ENCODE peak calls at places on chromosomes 1 and 21, in six cellular contexts. One of them, this sample, is unnamed.

GRCh38 chr1:213281610-213282316 is 230.7 kb downstream of the RPS6KC1 start:
- DNase-seq in omental fat pad: no peak
- DNase-seq in Calu3: no peak
- DNase-seq in kidney epithelial cell: no peak
- DNase-seq in astrocyte of the cerebellum: no peak
- DNase-seq in GM10248: no peak
- DNase-seq in this sample: no peak

GRCh38 chr1:28031173-28031572 is 57.2 kb downstream of the EYA3 start:
- DNase-seq in omental fat pad: no peak
- DNase-seq in Calu3: no peak
- DNase-seq in kidney epithelial cell: no peak
- DNase-seq in astrocyte of the cerebellum: no peak
- DNase-seq in GM10248: no peak
- DNase-seq in this sample: no peak

GRCh38 chr21:45557611-45558043 is 15.4 kb upstream of the SLC19A1 start:
- DNase-seq in omental fat pad: no peak
- DNase-seq in Calu3: no peak
- DNase-seq in kidney epithelial cell: no peak
- DNase-seq in astrocyte of the cerebellum: no peak
- DNase-seq in GM10248: no peak
- DNase-seq in this sample: no peak

GRCh38 chr1:92277105-92277504 is 21.7 kb downstream of the GLMN start:
- DNase-seq in omental fat pad: no peak
- DNase-seq in Calu3: no peak
- DNase-seq in kidney epithelial cell: no peak
- DNase-seq in astrocyte of the cerebellum: no peak
- DNase-seq in GM10248: no peak
- DNase-seq in this sample: no peak

GRCh38 chr1:54328117-54328636 is 78.0 kb downstream of the SSBP3 start:
- DNase-seq in omental fat pad: no peak
- DNase-seq in Calu3: no peak
- DNase-seq in kidney epithelial cell: no peak
- DNase-seq in astrocyte of the cerebellum: no peak
- DNase-seq in GM10248: no peak
- DNase-seq in this sample: no peak

GRCh38 chr1:36456391-36456928 is 6.2 kb upstream of the OSCP1 start:
- DNase-seq in omental fat pad: no peak
- DNase-seq in Calu3: no peak
- DNase-seq in kidney epithelial cell: no peak
- DNase-seq in astrocyte of the cerebellum: no peak
- DNase-seq in GM10248: no peak
- DNase-seq in this sample: no peak

GRCh38 chr1:200257235-200257634 is 152.6 kb downstream of the ZNF281 start:
- DNase-seq in omental fat pad: no peak
- DNase-seq in Calu3: no peak
- DNase-seq in kidney epithelial cell: no peak
- DNase-seq in astrocyte of the cerebellum: no peak
- DNase-seq in GM10248: no peak
- DNase-seq in this sample: no peak

GRCh38 chr1:26597629-26598039 is 68.1 kb downstream of the RPS6KA1 start:
- DNase-seq in omental fat pad: no peak
- DNase-seq in Calu3: peak
- DNase-seq in kidney epithelial cell: no peak
- DNase-seq in astrocyte of the cerebellum: peak
- DNase-seq in GM10248: peak
- DNase-seq in this sample: no peak

GRCh38 chr1:234950598-234950997 is 178.0 kb downstream of the TOMM20 start:
- DNase-seq in omental fat pad: no peak
- DNase-seq in Calu3: no peak
- DNase-seq in kidney epithelial cell: no peak
- DNase-seq in astrocyte of the cerebellum: no peak
- DNase-seq in GM10248: no peak
- DNase-seq in this sample: no peak

GRCh38 chr1:214658785-214659184 is 55.8 kb downstream of the CENPF start:
- DNase-seq in omental fat pad: no peak
- DNase-seq in Calu3: peak
- DNase-seq in kidney epithelial cell: peak
- DNase-seq in astrocyte of the cerebellum: no peak
- DNase-seq in GM10248: no peak
- DNase-seq in this sample: no peak

GRCh38 chr1:154961207-154961496 is 430 bp downstream of the PYGO2 start:
- DNase-seq in omental fat pad: peak
- DNase-seq in Calu3: no peak
- DNase-seq in kidney epithelial cell: no peak
- DNase-seq in astrocyte of the cerebellum: no peak
- DNase-seq in GM10248: no peak
- DNase-seq in this sample: no peak

GRCh38 chr1:192920412-192920811 is 111.6 kb downstream of the RGS2 start:
- DNase-seq in omental fat pad: no peak
- DNase-seq in Calu3: no peak
- DNase-seq in kidney epithelial cell: no peak
- DNase-seq in astrocyte of the cerebellum: no peak
- DNase-seq in GM10248: no peak
- DNase-seq in this sample: no peak

GRCh38 chr21:14875704-14876364 is 189.0 kb downstream of the NRIP1 start:
- DNase-seq in omental fat pad: no peak
- DNase-seq in Calu3: peak
- DNase-seq in kidney epithelial cell: peak
- DNase-seq in astrocyte of the cerebellum: no peak
- DNase-seq in GM10248: peak
- DNase-seq in this sample: no peak

GRCh38 chr21:45998871-45999580 is 17.5 kb downstream of the COL6A1 start:
- DNase-seq in omental fat pad: no peak
- DNase-seq in Calu3: no peak
- DNase-seq in kidney epithelial cell: no peak
- DNase-seq in astrocyte of the cerebellum: no peak
- DNase-seq in GM10248: no peak
- DNase-seq in this sample: no peak

GRCh38 chr21:32914424-32915070 is 111.2 kb upstream of the OLIG2 start:
- DNase-seq in omental fat pad: no peak
- DNase-seq in Calu3: no peak
- DNase-seq in kidney epithelial cell: no peak
- DNase-seq in astrocyte of the cerebellum: no peak
- DNase-seq in GM10248: no peak
- DNase-seq in this sample: no peak

GRCh38 chr1:223700942-223701637 is 11.2 kb upstream of the CAPN2 start:
- DNase-seq in omental fat pad: no peak
- DNase-seq in Calu3: peak
- DNase-seq in kidney epithelial cell: peak
- DNase-seq in astrocyte of the cerebellum: peak
- DNase-seq in GM10248: no peak
- DNase-seq in this sample: no peak

GRCh38 chr1:235266325-235266724 is 61.7 kb downstream of the ARID4B start:
- DNase-seq in omental fat pad: no peak
- DNase-seq in Calu3: no peak
- DNase-seq in kidney epithelial cell: no peak
- DNase-seq in astrocyte of the cerebellum: no peak
- DNase-seq in GM10248: no peak
- DNase-seq in this sample: no peak

GRCh38 chr1:216929870-216930582 is 206.8 kb upstream of the ESRRG start:
- DNase-seq in omental fat pad: no peak
- DNase-seq in Calu3: peak
- DNase-seq in kidney epithelial cell: peak
- DNase-seq in astrocyte of the cerebellum: peak
- DNase-seq in GM10248: no peak
- DNase-seq in this sample: no peak

GRCh38 chr1:33297911-33298622 is 22.8 kb downstream of the A3GALT2 start:
- DNase-seq in omental fat pad: no peak
- DNase-seq in Calu3: no peak
- DNase-seq in kidney epithelial cell: no peak
- DNase-seq in astrocyte of the cerebellum: no peak
- DNase-seq in GM10248: no peak
- DNase-seq in this sample: no peak

GRCh38 chr21:34915364-34915834 is 133.7 kb downstream of the RUNX1 start:
- DNase-seq in omental fat pad: no peak
- DNase-seq in Calu3: no peak
- DNase-seq in kidney epithelial cell: no peak
- DNase-seq in astrocyte of the cerebellum: no peak
- DNase-seq in GM10248: no peak
- DNase-seq in this sample: no peak

GRCh38 chr1:233424727-233425222 is 97.3 kb downstream of the MAP3K21 start:
- DNase-seq in omental fat pad: no peak
- DNase-seq in Calu3: no peak
- DNase-seq in kidney epithelial cell: no peak
- DNase-seq in astrocyte of the cerebellum: no peak
- DNase-seq in GM10248: no peak
- DNase-seq in this sample: no peak
- TF ChIP-seq CTCF in omental fat pad: no peak
- TF ChIP-seq CTCF in Calu3: peak
- TF ChIP-seq CTCF in kidney epithelial cell: peak
- TF ChIP-seq CTCF in astrocyte of the cerebellum: peak
- TF ChIP-seq CTCF in GM10248: no peak
- TF ChIP-seq CTCF in this sample: no peak

GRCh38 chr1:1425753-1426495 is 4.8 kb upstream of the ANKRD65 start:
- DNase-seq in omental fat pad: no peak
- DNase-seq in Calu3: no peak
- DNase-seq in kidney epithelial cell: no peak
- DNase-seq in astrocyte of the cerebellum: no peak
- DNase-seq in GM10248: no peak
- DNase-seq in this sample: no peak
- TF ChIP-seq CTCF in omental fat pad: no peak
- TF ChIP-seq CTCF in Calu3: no peak
- TF ChIP-seq CTCF in kidney epithelial cell: no peak
- TF ChIP-seq CTCF in astrocyte of the cerebellum: no peak
- TF ChIP-seq CTCF in GM10248: no peak
- TF ChIP-seq CTCF in this sample: no peak

DNA sequence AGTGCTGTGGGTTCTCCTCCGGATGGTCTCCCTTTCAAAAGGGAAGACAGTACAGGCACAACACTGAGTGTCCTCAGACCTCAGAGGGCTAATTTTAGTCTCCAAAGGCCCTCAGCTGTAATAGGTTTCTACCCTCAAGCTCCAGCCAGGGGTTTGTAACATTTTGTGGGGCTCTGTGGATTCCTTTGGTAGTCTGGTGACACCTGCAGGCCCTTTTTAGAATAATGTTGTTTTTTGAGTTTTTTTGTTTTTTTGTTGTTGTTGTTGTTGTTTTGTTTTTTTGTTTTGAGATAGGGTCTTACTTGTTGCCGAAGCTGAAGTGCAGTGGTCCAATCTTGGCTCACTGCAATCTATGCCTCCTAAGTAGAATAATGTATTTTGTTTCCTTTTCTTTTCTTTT is 15.0 kb upstream of the TMEM201 start:
- DNase-seq in omental fat pad: no peak
- DNase-seq in Calu3: no peak
- DNase-seq in kidney epithelial cell: no peak
- DNase-seq in astrocyte of the cerebellum: no peak
- DNase-seq in GM10248: peak
- DNase-seq in this sample: no peak
- TF ChIP-seq CTCF in omental fat pad: no peak
- TF ChIP-seq CTCF in Calu3: peak
- TF ChIP-seq CTCF in kidney epithelial cell: peak
- TF ChIP-seq CTCF in astrocyte of the cerebellum: peak
- TF ChIP-seq CTCF in GM10248: no peak
- TF ChIP-seq CTCF in this sample: peak

DNA sequence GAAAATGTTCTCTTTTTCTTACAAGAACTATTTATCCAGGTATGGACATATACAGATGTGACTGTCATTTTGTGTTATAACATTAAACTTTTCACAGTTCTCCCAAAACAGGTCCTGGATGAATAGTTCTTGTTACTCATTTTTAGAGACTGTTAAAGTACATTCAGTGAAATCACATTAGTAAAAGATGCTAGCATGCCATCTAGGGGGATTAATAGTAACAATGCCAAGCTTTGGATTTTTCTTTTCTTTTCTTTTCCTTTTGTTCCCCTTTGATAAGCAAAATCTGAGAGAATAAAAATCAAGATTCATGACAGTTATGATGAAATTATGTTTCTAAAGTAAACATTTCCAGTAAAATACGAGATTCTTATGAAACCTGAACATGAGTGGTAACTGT is 77.6 kb downstream of the TPR start:
- DNase-seq in omental fat pad: no peak
- DNase-seq in Calu3: no peak
- DNase-seq in kidney epithelial cell: no peak
- DNase-seq in astrocyte of the cerebellum: no peak
- DNase-seq in GM10248: no peak
- DNase-seq in this sample: no peak
- TF ChIP-seq CTCF in omental fat pad: no peak
- TF ChIP-seq CTCF in Calu3: no peak
- TF ChIP-seq CTCF in kidney epithelial cell: no peak
- TF ChIP-seq CTCF in astrocyte of the cerebellum: no peak
- TF ChIP-seq CTCF in GM10248: no peak
- TF ChIP-seq CTCF in this sample: no peak

GRCh38 chr1:71721532-71721931 is 560.8 kb downstream of the NEGR1 start:
- DNase-seq in omental fat pad: no peak
- DNase-seq in Calu3: no peak
- DNase-seq in kidney epithelial cell: no peak
- DNase-seq in astrocyte of the cerebellum: no peak
- DNase-seq in GM10248: no peak
- DNase-seq in this sample: no peak
- TF ChIP-seq CTCF in omental fat pad: no peak
- TF ChIP-seq CTCF in Calu3: no peak
- TF ChIP-seq CTCF in kidney epithelial cell: no peak
- TF ChIP-seq CTCF in astrocyte of the cerebellum: no peak
- TF ChIP-seq CTCF in GM10248: no peak
- TF ChIP-seq CTCF in this sample: no peak

DNA sequence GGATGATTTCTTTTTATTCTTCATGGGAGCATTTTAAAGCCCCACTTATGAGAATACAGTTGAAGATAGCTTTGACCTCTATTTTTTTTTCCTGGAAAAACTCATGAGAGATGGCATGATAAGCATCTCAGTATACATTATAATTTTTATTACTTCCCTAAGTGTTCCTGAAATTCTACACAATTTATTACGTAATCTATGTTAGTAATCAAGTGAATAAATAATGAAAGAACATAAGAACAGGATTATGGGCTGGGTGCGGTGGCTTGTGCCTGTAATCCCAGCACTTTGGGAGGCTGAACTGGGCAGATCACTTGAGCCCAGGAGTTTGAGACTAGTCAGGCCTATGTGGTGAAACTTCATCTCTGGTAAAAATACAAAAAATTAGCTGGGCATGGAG is 13.2 kb upstream of the PRKAA2 start:
- DNase-seq in omental fat pad: no peak
- DNase-seq in Calu3: no peak
- DNase-seq in kidney epithelial cell: no peak
- DNase-seq in astrocyte of the cerebellum: no peak
- DNase-seq in GM10248: no peak
- DNase-seq in this sample: no peak
- TF ChIP-seq CTCF in omental fat pad: no peak
- TF ChIP-seq CTCF in Calu3: no peak
- TF ChIP-seq CTCF in kidney epithelial cell: no peak
- TF ChIP-seq CTCF in astrocyte of the cerebellum: no peak
- TF ChIP-seq CTCF in GM10248: no peak
- TF ChIP-seq CTCF in this sample: no peak

DNA sequence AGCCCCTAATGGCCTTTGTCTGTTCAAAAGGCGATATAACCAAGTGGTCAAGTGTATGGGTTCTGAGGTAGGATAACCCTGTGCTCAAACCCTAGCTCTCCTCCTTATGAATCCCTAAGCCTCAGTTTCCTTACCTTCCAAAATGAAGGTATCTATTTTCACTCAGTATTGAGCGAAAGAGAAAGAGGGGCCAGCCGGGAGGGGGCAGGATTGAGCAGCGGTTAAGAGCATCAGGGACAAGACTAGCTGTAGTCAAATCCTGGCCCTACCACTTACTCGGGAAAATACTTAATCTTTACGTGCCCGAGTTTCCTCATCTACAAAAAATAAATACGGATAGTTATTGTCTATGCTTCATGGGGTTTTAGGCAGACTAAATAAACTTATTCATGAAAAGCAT is 25.7 kb downstream of the LY9 start:
- DNase-seq in omental fat pad: no peak
- DNase-seq in Calu3: no peak
- DNase-seq in kidney epithelial cell: no peak
- DNase-seq in astrocyte of the cerebellum: no peak
- DNase-seq in GM10248: no peak
- DNase-seq in this sample: no peak
- TF ChIP-seq CTCF in omental fat pad: no peak
- TF ChIP-seq CTCF in Calu3: no peak
- TF ChIP-seq CTCF in kidney epithelial cell: no peak
- TF ChIP-seq CTCF in astrocyte of the cerebellum: no peak
- TF ChIP-seq CTCF in GM10248: no peak
- TF ChIP-seq CTCF in this sample: no peak

This sample was measured in progenitor cell of endocrine pancreas.